ENCODE peak calls at places on chromosome 15, in nine cellular contexts. One of them, this sample, is unnamed.

GRCh38 chr15:29094711-29095110 is 174.9 kb downstream of the NSMCE3 start:
- DNase-seq in activated naive CD4-positive, alpha-beta T cell treated with anti-CD3 and anti-CD28 coated beads, Interleukin-2, amount 10 ng/mL, durations not matched to agents 7 days and 5 days: no peak
- DNase-seq in foreskin fibroblast: no peak
- DNase-seq in M059J: no peak
- DNase-seq in NCI-H1092: no peak
- DNase-seq in dermis microvascular lymphatic vessel endothelial cell: no peak
- DNase-seq in transverse colon: no peak
- DNase-seq in cardiac muscle cell: no peak
- DNase-seq in iris pigment epithelial cell: no peak
- DNase-seq in this sample: no peak

GRCh38 chr15:89338036-89338435 is 3.4 kb upstream of the POLG start:
- DNase-seq in transverse colon: no peak
- DNase-seq in foreskin fibroblast: no peak
- DNase-seq in iris pigment epithelial cell: no peak
- DNase-seq in activated naive CD4-positive, alpha-beta T cell treated with anti-CD3 and anti-CD28 coated beads, Interleukin-2, amount 10 ng/mL, durations not matched to agents 7 days and 5 days: no peak
- DNase-seq in dermis microvascular lymphatic vessel endothelial cell: no peak
- DNase-seq in NCI-H1092: no peak
- DNase-seq in M059J: no peak
- DNase-seq in cardiac muscle cell: no peak
- DNase-seq in this sample: no peak

GRCh38 chr15:87604857-87605446 is 651.6 kb downstream of the NTRK3 start:
- DNase-seq in M059J: peak
- DNase-seq in iris pigment epithelial cell: peak
- DNase-seq in activated naive CD4-positive, alpha-beta T cell treated with anti-CD3 and anti-CD28 coated beads, Interleukin-2, amount 10 ng/mL, durations not matched to agents 7 days and 5 days: peak
- DNase-seq in foreskin fibroblast: no peak
- DNase-seq in NCI-H1092: no peak
- DNase-seq in dermis microvascular lymphatic vessel endothelial cell: no peak
- DNase-seq in cardiac muscle cell: peak
- DNase-seq in transverse colon: no peak
- DNase-seq in this sample: peak

GRCh38 chr15:99410477-99410876 is 155.3 kb upstream of the MEF2A start:
- DNase-seq in foreskin fibroblast: no peak
- DNase-seq in M059J: no peak
- DNase-seq in NCI-H1092: no peak
- DNase-seq in iris pigment epithelial cell: no peak
- DNase-seq in transverse colon: no peak
- DNase-seq in cardiac muscle cell: no peak
- DNase-seq in dermis microvascular lymphatic vessel endothelial cell: no peak
- DNase-seq in activated naive CD4-positive, alpha-beta T cell treated with anti-CD3 and anti-CD28 coated beads, Interleukin-2, amount 10 ng/mL, durations not matched to agents 7 days and 5 days: no peak
- DNase-seq in this sample: no peak

GRCh38 chr15:75191235-75191634 is 10.4 kb upstream of the C15orf39 start:
- DNase-seq in dermis microvascular lymphatic vessel endothelial cell: no peak
- DNase-seq in activated naive CD4-positive, alpha-beta T cell treated with anti-CD3 and anti-CD28 coated beads, Interleukin-2, amount 10 ng/mL, durations not matched to agents 7 days and 5 days: no peak
- DNase-seq in transverse colon: no peak
- DNase-seq in M059J: no peak
- DNase-seq in iris pigment epithelial cell: no peak
- DNase-seq in cardiac muscle cell: no peak
- DNase-seq in foreskin fibroblast: no peak
- DNase-seq in NCI-H1092: no peak
- DNase-seq in this sample: no peak

GRCh38 chr15:91113036-91113435 is 13.0 kb downstream of the SV2B start:
- DNase-seq in M059J: no peak
- DNase-seq in dermis microvascular lymphatic vessel endothelial cell: no peak
- DNase-seq in activated naive CD4-positive, alpha-beta T cell treated with anti-CD3 and anti-CD28 coated beads, Interleukin-2, amount 10 ng/mL, durations not matched to agents 7 days and 5 days: no peak
- DNase-seq in NCI-H1092: no peak
- DNase-seq in transverse colon: no peak
- DNase-seq in iris pigment epithelial cell: no peak
- DNase-seq in foreskin fibroblast: no peak
- DNase-seq in cardiac muscle cell: no peak
- DNase-seq in this sample: no peak

GRCh38 chr15:62107561-62108110 is 40.9 kb downstream of the C2CD4A start:
- DNase-seq in iris pigment epithelial cell: peak
- DNase-seq in cardiac muscle cell: no peak
- DNase-seq in activated naive CD4-positive, alpha-beta T cell treated with anti-CD3 and anti-CD28 coated beads, Interleukin-2, amount 10 ng/mL, durations not matched to agents 7 days and 5 days: no peak
- DNase-seq in foreskin fibroblast: peak
- DNase-seq in dermis microvascular lymphatic vessel endothelial cell: no peak
- DNase-seq in NCI-H1092: no peak
- DNase-seq in M059J: no peak
- DNase-seq in transverse colon: no peak
- DNase-seq in this sample: no peak

GRCh38 chr15:79408041-79408440 is 24.1 kb upstream of the MINAR1 start:
- DNase-seq in cardiac muscle cell: no peak
- DNase-seq in transverse colon: no peak
- DNase-seq in foreskin fibroblast: peak
- DNase-seq in iris pigment epithelial cell: peak
- DNase-seq in NCI-H1092: no peak
- DNase-seq in activated naive CD4-positive, alpha-beta T cell treated with anti-CD3 and anti-CD28 coated beads, Interleukin-2, amount 10 ng/mL, durations not matched to agents 7 days and 5 days: no peak
- DNase-seq in M059J: no peak
- DNase-seq in dermis microvascular lymphatic vessel endothelial cell: no peak
- DNase-seq in this sample: peak

GRCh38 chr15:56786966-56787365 is 53.7 kb upstream of the ZNF280D start:
- DNase-seq in activated naive CD4-positive, alpha-beta T cell treated with anti-CD3 and anti-CD28 coated beads, Interleukin-2, amount 10 ng/mL, durations not matched to agents 7 days and 5 days: no peak
- DNase-seq in foreskin fibroblast: peak
- DNase-seq in cardiac muscle cell: no peak
- DNase-seq in transverse colon: no peak
- DNase-seq in M059J: no peak
- DNase-seq in dermis microvascular lymphatic vessel endothelial cell: no peak
- DNase-seq in iris pigment epithelial cell: peak
- DNase-seq in NCI-H1092: no peak
- DNase-seq in this sample: peak

GRCh38 chr15:68818671-68819450 is 1.8 kb downstream of the ANP32A start:
- DNase-seq in NCI-H1092: peak
- DNase-seq in transverse colon: peak
- DNase-seq in iris pigment epithelial cell: peak
- DNase-seq in dermis microvascular lymphatic vessel endothelial cell: no peak
- DNase-seq in cardiac muscle cell: peak
- DNase-seq in activated naive CD4-positive, alpha-beta T cell treated with anti-CD3 and anti-CD28 coated beads, Interleukin-2, amount 10 ng/mL, durations not matched to agents 7 days and 5 days: peak
- DNase-seq in M059J: peak
- DNase-seq in foreskin fibroblast: peak
- DNase-seq in this sample: peak

GRCh38 chr15:38307251-38307650 is 54.6 kb downstream of the SPRED1 start:
- DNase-seq in activated naive CD4-positive, alpha-beta T cell treated with anti-CD3 and anti-CD28 coated beads, Interleukin-2, amount 10 ng/mL, durations not matched to agents 7 days and 5 days: no peak
- DNase-seq in foreskin fibroblast: no peak
- DNase-seq in M059J: no peak
- DNase-seq in transverse colon: no peak
- DNase-seq in NCI-H1092: no peak
- DNase-seq in dermis microvascular lymphatic vessel endothelial cell: no peak
- DNase-seq in iris pigment epithelial cell: no peak
- DNase-seq in cardiac muscle cell: no peak
- DNase-seq in this sample: no peak

GRCh38 chr15:40042791-40043320 is 3.9 kb upstream of the SRP14 start:
- DNase-seq in transverse colon: no peak
- DNase-seq in cardiac muscle cell: no peak
- DNase-seq in NCI-H1092: no peak
- DNase-seq in M059J: no peak
- DNase-seq in dermis microvascular lymphatic vessel endothelial cell: no peak
- DNase-seq in iris pigment epithelial cell: no peak
- DNase-seq in activated naive CD4-positive, alpha-beta T cell treated with anti-CD3 and anti-CD28 coated beads, Interleukin-2, amount 10 ng/mL, durations not matched to agents 7 days and 5 days: no peak
- DNase-seq in foreskin fibroblast: no peak
- DNase-seq in this sample: no peak

GRCh38 chr15:89436560-89437311 is 59.6 kb downstream of the RHCG start:
- DNase-seq in NCI-H1092: no peak
- DNase-seq in dermis microvascular lymphatic vessel endothelial cell: no peak
- DNase-seq in activated naive CD4-positive, alpha-beta T cell treated with anti-CD3 and anti-CD28 coated beads, Interleukin-2, amount 10 ng/mL, durations not matched to agents 7 days and 5 days: no peak
- DNase-seq in M059J: peak
- DNase-seq in cardiac muscle cell: no peak
- DNase-seq in transverse colon: no peak
- DNase-seq in iris pigment epithelial cell: no peak
- DNase-seq in foreskin fibroblast: peak
- DNase-seq in this sample: no peak

GRCh38 chr15:29849716-29850115 is 27.4 kb upstream of the TJP1 start:
- DNase-seq in M059J: peak
- DNase-seq in iris pigment epithelial cell: no peak
- DNase-seq in transverse colon: no peak
- DNase-seq in dermis microvascular lymphatic vessel endothelial cell: no peak
- DNase-seq in cardiac muscle cell: no peak
- DNase-seq in NCI-H1092: no peak
- DNase-seq in foreskin fibroblast: no peak
- DNase-seq in activated naive CD4-positive, alpha-beta T cell treated with anti-CD3 and anti-CD28 coated beads, Interleukin-2, amount 10 ng/mL, durations not matched to agents 7 days and 5 days: no peak
- DNase-seq in this sample: no peak

GRCh38 chr15:73965094-73965729 is 26.9 kb downstream of the STOML1 start:
- DNase-seq in dermis microvascular lymphatic vessel endothelial cell: no peak
- DNase-seq in foreskin fibroblast: no peak
- DNase-seq in cardiac muscle cell: peak
- DNase-seq in activated naive CD4-positive, alpha-beta T cell treated with anti-CD3 and anti-CD28 coated beads, Interleukin-2, amount 10 ng/mL, durations not matched to agents 7 days and 5 days: no peak
- DNase-seq in M059J: no peak
- DNase-seq in NCI-H1092: no peak
- DNase-seq in iris pigment epithelial cell: no peak
- DNase-seq in transverse colon: no peak
- DNase-seq in this sample: no peak

GRCh38 chr15:29455055-29455454 is 185.4 kb upstream of the NSMCE3 start:
- DNase-seq in activated naive CD4-positive, alpha-beta T cell treated with anti-CD3 and anti-CD28 coated beads, Interleukin-2, amount 10 ng/mL, durations not matched to agents 7 days and 5 days: no peak
- DNase-seq in transverse colon: no peak
- DNase-seq in cardiac muscle cell: no peak
- DNase-seq in dermis microvascular lymphatic vessel endothelial cell: no peak
- DNase-seq in M059J: no peak
- DNase-seq in iris pigment epithelial cell: no peak
- DNase-seq in NCI-H1092: no peak
- DNase-seq in foreskin fibroblast: no peak
- DNase-seq in this sample: no peak

GRCh38 chr15:85642054-85642692 is 152.6 kb downstream of the KLHL25 start:
- DNase-seq in dermis microvascular lymphatic vessel endothelial cell: no peak
- DNase-seq in cardiac muscle cell: no peak
- DNase-seq in foreskin fibroblast: no peak
- DNase-seq in iris pigment epithelial cell: no peak
- DNase-seq in M059J: no peak
- DNase-seq in transverse colon: no peak
- DNase-seq in activated naive CD4-positive, alpha-beta T cell treated with anti-CD3 and anti-CD28 coated beads, Interleukin-2, amount 10 ng/mL, durations not matched to agents 7 days and 5 days: no peak
- DNase-seq in NCI-H1092: no peak
- DNase-seq in this sample: no peak

GRCh38 chr15:51793521-51793920 is 35.9 kb upstream of the TMOD3 start:
- DNase-seq in dermis microvascular lymphatic vessel endothelial cell: no peak
- DNase-seq in foreskin fibroblast: no peak
- DNase-seq in iris pigment epithelial cell: peak
- DNase-seq in cardiac muscle cell: no peak
- DNase-seq in activated naive CD4-positive, alpha-beta T cell treated with anti-CD3 and anti-CD28 coated beads, Interleukin-2, amount 10 ng/mL, durations not matched to agents 7 days and 5 days: no peak
- DNase-seq in NCI-H1092: no peak
- DNase-seq in M059J: peak
- DNase-seq in transverse colon: no peak
- DNase-seq in this sample: peak

GRCh38 chr15:96361309-96362000 is 31.0 kb downstream of the NR2F2 start:
- DNase-seq in cardiac muscle cell: no peak
- DNase-seq in foreskin fibroblast: peak
- DNase-seq in M059J: no peak
- DNase-seq in activated naive CD4-positive, alpha-beta T cell treated with anti-CD3 and anti-CD28 coated beads, Interleukin-2, amount 10 ng/mL, durations not matched to agents 7 days and 5 days: no peak
- DNase-seq in NCI-H1092: no peak
- DNase-seq in transverse colon: no peak
- DNase-seq in dermis microvascular lymphatic vessel endothelial cell: no peak
- DNase-seq in iris pigment epithelial cell: no peak
- DNase-seq in this sample: peak